ENCODE peak calls at places on chromosomes 1 and 21, in six cellular contexts. R is AG10803, M is AG09309, K is GM23338, Y is fibroblast of mammary gland, O is fibroblast of lung. D is an unnamed sample.

GRCh38 chr21:22965455-22966125 is 1967.4 kb downstream of the NCAM2 start:
- DNase-seq in R (no peak), M (no peak), K (peak; percentile 12), Y (no peak), O (no peak), D (peak; percentile 3)

GRCh38 chr1:226895644-226896043 is 25.2 kb downstream of the PSEN2 start:
- DNase-seq in R (no peak), M (no peak), K (no peak), Y (no peak), O (no peak), D (no peak)

GRCh38 chr1:41846595-41846994 is 72.1 kb downstream of the HIVEP3 start:
- DNase-seq in R (peak; percentile 65), M (no peak), K (no peak), Y (peak; percentile 67), O (peak; percentile 51), D (peak; percentile 47)

GRCh38 chr1:205350626-205351235 is 6.0 kb downstream of the KLHDC8A start:
- DNase-seq in R (no peak), M (no peak), K (peak; percentile 76), Y (no peak), O (no peak), D (no peak)

GRCh38 chr1:214165850-214166374 is 115.0 kb upstream of the SMYD2 start:
- DNase-seq in R (no peak), M (no peak), K (no peak), Y (no peak), O (no peak), D (no peak)

GRCh38 chr1:183609313-183609712 is 19.1 kb upstream of the NCF2 start:
- DNase-seq in R (peak; percentile 87), M (peak; percentile 59), K (peak; percentile 31), Y (peak; percentile 84), O (peak; percentile 71), D (peak; percentile 53)

GRCh38 chr1:60052634-60053033 is 20.9 kb downstream of the C1orf87 start:
- DNase-seq in R (no peak), M (no peak), K (no peak), Y (no peak), O (no peak), D (no peak)

GRCh38 chr1:24516506-24516905 is 13.9 kb downstream of the RCAN3 start:
- DNase-seq in R (no peak), M (no peak), K (no peak), Y (no peak), O (no peak), D (no peak)

GRCh38 chr1:94859157-94859556 is 39.0 kb downstream of the SLC44A3 start:
- DNase-seq in R (no peak), M (no peak), K (no peak), Y (no peak), O (no peak), D (no peak)

DNA sequence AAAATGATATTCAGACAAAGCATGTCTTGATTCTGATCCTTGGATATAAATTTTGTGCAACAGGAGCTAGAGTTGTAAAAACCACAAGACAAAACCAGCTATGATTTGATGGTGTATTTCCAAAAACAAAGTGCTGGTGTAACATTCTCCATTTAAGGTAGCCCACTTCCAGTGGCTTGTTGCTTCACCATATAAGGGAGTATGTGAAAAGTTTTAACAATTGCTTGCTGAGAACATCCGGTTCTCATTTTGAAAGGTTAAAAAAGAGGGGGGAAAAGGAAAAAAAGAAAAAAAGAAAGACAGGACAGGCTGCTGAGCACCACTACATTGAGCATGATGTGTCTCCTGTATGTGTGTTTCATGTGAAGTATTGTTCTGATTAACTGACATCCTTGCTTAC is 123.6 kb downstream of the MACF1 start:
- DNase-seq in R (peak; percentile 13), M (no peak), K (no peak), Y (no peak), O (no peak), D (no peak)
- H3K4me3 ChIP-seq in R (no peak overlapping the region), M (no peak overlapping the region), K (no peak overlapping the region), Y (no peak overlapping the region), O (no peak overlapping the region), D (no peak overlapping the region)

DNA sequence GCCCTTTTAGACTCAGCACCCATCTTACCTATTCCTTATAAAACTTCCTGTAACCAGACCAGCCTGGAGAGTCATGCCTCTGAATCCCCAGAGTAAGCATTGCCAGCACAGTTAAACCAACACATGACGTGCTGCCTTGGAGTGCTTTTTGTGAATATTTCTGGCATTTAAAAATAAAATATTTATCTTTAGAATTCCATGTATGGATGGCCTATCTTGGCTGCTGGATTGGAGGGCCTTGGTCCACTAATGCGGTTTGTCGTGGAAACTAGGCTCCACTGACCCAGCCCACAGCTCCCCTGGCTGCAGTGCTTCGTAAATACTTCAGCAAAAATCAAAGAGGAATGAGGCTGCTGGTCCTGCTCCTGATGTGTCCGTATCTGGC is 17.5 kb downstream of the MTARC1 start:
- DNase-seq in R (no peak), M (no peak), K (no peak), Y (no peak), O (peak; percentile 19), D (no peak)
- TF ChIP-seq CTCF in R (no peak), M (no peak), K (no peak), Y (no peak), O (no peak), D (no peak)

GRCh38 chr1:61081135-61081636 is 1.2 kb upstream of the NFIA start:
- DNase-seq in R (no peak), M (no peak), K (peak; percentile 17), Y (no peak), O (no peak), D (no peak)
- H3K4me3 ChIP-seq in R (peak overlapping the region; percentile 71), M (peak overlapping the region; percentile 75), K (peak overlapping the region; percentile 58), Y (peak overlapping the region; percentile 72), O (peak overlapping the region; percentile 68), D (peak overlapping the region; percentile 74)

GRCh38 chr1:2554621-2555387 is 1.4 kb upstream of the TNFRSF14 start:
- DNase-seq in R (no peak), M (no peak), K (peak; percentile 46), Y (no peak), O (no peak), D (no peak)
- TF ChIP-seq CTCF in R (peak; percentile 20), M (peak; percentile 43), K (peak; percentile 70), Y (peak; percentile 29), O (peak; percentile 44), D (peak; percentile 55)

DNA sequence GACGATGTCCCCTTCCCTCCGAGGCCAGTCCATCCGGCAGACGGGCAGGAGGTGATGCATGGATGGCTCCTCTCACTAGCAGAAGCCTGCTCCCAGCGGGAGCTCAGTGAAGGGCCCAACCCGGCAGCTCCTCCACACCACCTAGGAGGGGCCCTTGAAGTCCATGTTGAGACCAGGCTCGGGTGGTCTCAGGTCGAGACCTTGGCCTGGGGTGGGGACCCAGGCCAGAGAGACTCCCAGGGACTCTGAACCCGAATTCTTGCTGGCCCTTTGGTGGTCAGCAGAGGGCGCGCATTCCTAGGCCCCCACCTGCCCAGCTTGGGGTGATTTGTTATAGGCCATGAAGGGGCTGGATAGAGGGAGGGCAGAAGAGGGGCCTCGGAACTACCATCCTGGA is 642 bp upstream of the NT5C1A start:
- DNase-seq in R (no peak), M (no peak), K (peak; percentile 64), Y (no peak), O (no peak), D (no peak)
- H3K4me3 ChIP-seq in R (no peak overlapping the region), M (no peak overlapping the region), K (peak overlapping the region; percentile 67), Y (no peak overlapping the region), O (no peak overlapping the region), D (no peak overlapping the region)

GRCh38 chr1:230105754-230106625 is 39.0 kb downstream of the GALNT2 start:
- DNase-seq in R (peak; percentile 77), M (peak; percentile 65), K (no peak), Y (peak; percentile 95), O (peak; percentile 86), D (peak; percentile 75)
- TF ChIP-seq CTCF in R (no peak), M (no peak), K (no peak), Y (no peak), O (no peak), D (no peak)

GRCh38 chr1:3454811-3455618 is 550 bp downstream of the ARHGEF16 start:
- DNase-seq in R (no peak), M (no peak), K (peak; percentile 89), Y (no peak), O (no peak), D (no peak)
- H3K4me3 ChIP-seq in R (no peak overlapping the region), M (no peak overlapping the region), K (peak overlapping the region; percentile 85), Y (no peak overlapping the region), O (no peak overlapping the region), D (peak overlapping the region; percentile 2)

GRCh38 chr21:25567472-25567871 is 39.8 kb downstream of the MRPL39 start:
- DNase-seq in R (no peak), M (no peak), K (no peak), Y (no peak), O (no peak), D (no peak)
- TF ChIP-seq CTCF in R (no peak), M (no peak), K (peak; percentile 40), Y (no peak), O (no peak), D (no peak)

D was measured in astrocyte of the spinal cord.